ENCODE peak calls at places on chromosomes 2 and 18, in four cellular contexts. N, D, V and B are unnamed samples.

GRCh38 chr18:63379639-63379962 is 12.6 kb upstream of the KDSR start:
- DNase-seq in V (no peak), D (no peak), N (no peak), B (no peak)

GRCh38 chr18:35024965-35025364 is 16.2 kb upstream of the MAPRE2 start:
- DNase-seq in D (peak), N (peak), V (no peak), B (no peak)

GRCh38 chr2:210009106-210009505 is 6.7 kb downstream of the RPE start:
- DNase-seq in N (no peak), V (no peak), D (no peak), B (no peak)

GRCh38 chr2:98333922-98334321 is 12.3 kb upstream of the CNGA3 start:
- DNase-seq in V (no peak), N (no peak), D (no peak), B (no peak)

GRCh38 chr2:88066543-88066942 is 1.1 kb upstream of the SMYD1 start:
- DNase-seq in D (no peak), V (no peak), N (no peak), B (no peak)

GRCh38 chr2:126749537-126749936 is 93.6 kb downstream of the GYPC start:
- DNase-seq in V (no peak), N (no peak), D (no peak), B (no peak)

GRCh38 chr2:160583162-160583522 is 89.5 kb upstream of the RBMS1 start:
- DNase-seq in N (no peak), D (no peak), V (no peak), B (no peak)

GRCh38 chr2:120594856-120595685 is 140.6 kb upstream of the GLI2 start:
- DNase-seq in N (peak), V (peak), D (no peak), B (peak)

GRCh38 chr2:102488063-102488462 is 15.0 kb downstream of the SLC9A4 start:
- DNase-seq in N (no peak), V (no peak), D (no peak), B (no peak)

GRCh38 chr2:191631754-191632153 is 46.2 kb upstream of the NABP1 start:
- DNase-seq in D (no peak), V (no peak), N (no peak), B (no peak)

GRCh38 chr18:25247725-25248124 is 104.2 kb downstream of the ZNF521 start:
- DNase-seq in D (no peak), V (no peak), N (no peak), B (no peak)

GRCh38 chr2:180938419-180938818 is 42.0 kb upstream of the UBE2E3 start:
- DNase-seq in N (no peak), D (no peak), V (no peak), B (no peak)

GRCh38 chr2:164275659-164276058 is 345.6 kb downstream of the GRB14 start:
- DNase-seq in V (no peak), D (no peak), N (no peak), B (no peak)

GRCh38 chr2:172931923-172932520 is 143.6 kb upstream of the MAP3K20 start:
- DNase-seq in V (peak), N (peak), D (peak), B (peak)

GRCh38 chr2:200179201-200179600 is 127.3 kb upstream of the SPATS2L start:
- DNase-seq in N (no peak), V (no peak), D (no peak), B (no peak)

GRCh38 chr18:29664278-29665021 is 1378.1 kb downstream of the DSC3 start:
- DNase-seq in D (no peak), N (no peak), V (no peak), B (no peak)

GRCh38 chr2:241111443-241111810 is 9.3 kb upstream of the MTERF4 start:
- DNase-seq in N (peak), D (no peak), V (no peak), B (no peak)

GRCh38 chr18:70195852-70196434 is 9.5 kb downstream of the RTTN start:
- DNase-seq in V (peak), D (no peak), N (peak), B (no peak)

GRCh38 chr18:62521588-62521987 is 1.2 kb upstream of the ZCCHC2 start:
- DNase-seq in V (no peak), D (no peak), N (no peak), B (no peak)

GRCh38 chr2:151827564-151828142 is 568 bp downstream of the ARL5A start:
- DNase-seq in N (peak), D (peak), V (peak), B (no peak)

GRCh38 chr2:151828143-151828889 is at the start of gene ARL5A:
- DNase-seq in N (peak), V (peak), D (peak), B (peak)

GRCh38 chr2:151828890-151829324 is 686 bp upstream of the ARL5A start:
- DNase-seq in V (no peak), N (no peak), D (no peak), B (no peak)

GRCh38 chr2:151824886-151825285 is 3.3 kb downstream of the ARL5A start:
- DNase-seq in D (no peak), V (no peak), N (no peak), B (no peak)

DNA sequence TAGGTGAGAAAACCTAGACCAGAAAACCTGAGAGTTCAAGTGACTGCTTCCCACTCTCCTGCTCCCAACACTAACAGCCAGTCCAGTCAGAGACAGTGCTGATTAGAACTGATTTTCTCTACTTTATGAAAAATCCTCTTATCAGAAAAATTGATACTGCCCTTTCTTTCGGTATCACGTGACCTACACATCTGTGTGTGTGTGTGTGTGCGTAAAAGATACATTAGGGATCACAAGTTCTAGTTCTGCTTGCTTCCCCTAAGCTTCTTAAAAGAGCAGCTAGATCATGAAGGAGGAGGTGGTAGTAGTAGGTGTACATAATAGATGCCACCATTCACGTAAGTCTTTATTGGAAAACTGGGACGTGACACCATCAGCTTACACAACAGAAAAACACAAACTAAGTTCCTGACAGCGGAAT is 1.5 kb downstream of the ARL5A start:
- DNase-seq in N (no peak), V (no peak), D (no peak), B (no peak)
- TF ChIP-seq POLR2A in N (no peak), V (no peak), D (no peak), B (no peak)

GRCh38 chr2:187124514-187124913 is 275.5 kb upstream of the ZSWIM2 start:
- DNase-seq in V (no peak), N (no peak), D (no peak), B (no peak)

GRCh38 chr2:187129866-187130265 is 280.9 kb upstream of the ZSWIM2 start:
- DNase-seq in D (no peak), V (no peak), N (no peak), B (no peak)

GRCh38 chr2:187126247-187127005 is 277.5 kb upstream of the ZSWIM2 start:
- DNase-seq in V (no peak), N (no peak), D (no peak), B (no peak)

DNA sequence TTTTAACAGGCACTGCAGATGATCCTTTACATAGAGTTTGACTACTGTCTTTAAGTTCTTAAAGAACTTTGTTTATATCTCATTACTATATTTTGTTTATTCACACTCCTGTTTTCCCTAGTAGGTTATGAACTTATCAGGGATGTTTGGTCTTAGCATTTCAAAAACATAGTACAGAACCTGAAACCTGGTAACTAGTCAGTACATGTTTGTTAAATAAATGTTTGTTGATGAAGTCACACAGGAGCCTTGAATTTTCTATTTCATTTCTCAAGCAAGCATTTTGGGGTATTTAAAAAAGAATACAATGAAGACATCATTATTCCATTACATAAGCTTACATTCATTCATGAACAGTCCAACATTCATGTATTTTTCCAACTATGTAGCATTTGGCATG is 280.3 kb upstream of the ZSWIM2 start:
- DNase-seq in N (no peak), V (no peak), D (no peak), B (no peak)
- TF ChIP-seq POLR2A in N (no peak), V (no peak), D (no peak), B (no peak)

GRCh38 chr2:8674420-8675009 is 7.3 kb upstream of the ID2 start:
- DNase-seq in N (no peak), D (no peak), V (no peak), B (no peak)

GRCh38 chr2:8675543-8675942 is 6.3 kb upstream of the ID2 start:
- DNase-seq in V (no peak), D (no peak), N (no peak), B (no peak)

GRCh38 chr2:8677646-8678592 is 3.9 kb upstream of the ID2 start:
- DNase-seq in V (no peak), N (peak), D (peak), B (peak)

GRCh38 chr2:8676915-8677645 is 4.8 kb upstream of the ID2 start:
- DNase-seq in N (peak), D (no peak), V (no peak), B (no peak)

GRCh38 chr2:8676191-8676914 is 5.5 kb upstream of the ID2 start:
- DNase-seq in D (peak), V (no peak), N (peak), B (no peak)
- TF ChIP-seq POLR2A in D (peak), V (no peak), N (peak), B (no peak)

GRCh38 chr2:75560022-75560767 is 544 bp downstream of the EVA1A start:
- DNase-seq in V (peak), N (peak), D (peak), B (peak)
- TF ChIP-seq POLR2A in V (no peak), N (no peak), D (no peak), B (no peak)

GRCh38 chr2:20198001-20198400 is 26.9 kb downstream of the SDC1 start:
- DNase-seq in V (no peak), D (no peak), N (peak), B (no peak)
- TF ChIP-seq POLR2A in V (no peak), D (no peak), N (no peak), B (no peak)

GRCh38 chr2:233059797-233060499 is at the start of gene INPP5D:
- DNase-seq in D (no peak), N (peak), V (no peak), B (no peak)
- TF ChIP-seq POLR2A in D (no peak), N (no peak), V (no peak), B (no peak)

GRCh38 chr2:10968176-10968575 is 56.4 kb downstream of the KCNF1 start:
- DNase-seq in D (no peak), V (no peak), N (no peak), B (no peak)
- TF ChIP-seq POLR2A in D (no peak), V (no peak), N (no peak), B (no peak)

GRCh38 chr2:177164131-177164530 is 48.5 kb upstream of the HNRNPA3 start:
- DNase-seq in V (no peak), N (no peak), D (no peak), B (no peak)

GRCh38 chr2:177164584-177165052 is 48.0 kb upstream of the HNRNPA3 start:
- DNase-seq in V (peak), N (peak), D (peak), B (no peak)

GRCh38 chr2:177165103-177165583 is 47.5 kb upstream of the HNRNPA3 start:
- DNase-seq in N (peak), D (peak), V (no peak), B (no peak)

GRCh38 chr2:177169810-177170514 is 42.6 kb upstream of the HNRNPA3 start:
- DNase-seq in V (no peak), D (no peak), N (no peak), B (no peak)

GRCh38 chr2:177165731-177166711 is 46.6 kb upstream of the HNRNPA3 start:
- DNase-seq in N (peak), V (no peak), D (no peak), B (no peak)
- TF ChIP-seq POLR2A in N (no peak), V (no peak), D (no peak), B (no peak)